ENCODE peak calls at places on chromosomes 1 and 21, in nine cellular contexts. W is astrocyte of the cerebellum, N is bronchial epithelial cell, Y is fibroblast of villous mesenchyme, I is hepatocyte, Z is foreskin fibroblast, J is fibroblast of mammary gland, F is psoas muscle, L is cardiac muscle cell. Q is an unnamed sample.

GRCh38 chr1:146049436-146049835 is 27.9 kb upstream of the HJV start:
- DNase-seq in W (no peak), N (no peak), Y (no peak), I (no peak), Z (no peak), J (no peak), F (no peak), L (no peak), Q (no peak)

GRCh38 chr21:14405225-14405624 is 22.3 kb upstream of the HSPA13 start:
- DNase-seq in W (no peak), N (no peak), Y (no peak), I (no peak), Z (no peak), J (no peak), F (no peak), L (no peak), Q (no peak)

GRCh38 chr1:33001282-33001681 is 35.4 kb downstream of the AK2 start:
- DNase-seq in W (no peak), N (no peak), Y (no peak), I (no peak), Z (no peak), J (no peak), F (no peak), L (no peak), Q (no peak)

GRCh38 chr1:15328785-15329480 is 80.8 kb upstream of the EFHD2 start:
- DNase-seq in W (peak; percentile 95), N (peak; percentile 36), Y (peak; percentile 61), I (peak; percentile 45), Z (peak; percentile 58), J (peak; percentile 79), F (peak; percentile 47), L (peak; percentile 94), Q (peak; percentile 90)

GRCh38 chr1:213180833-213181232 is 129.8 kb downstream of the RPS6KC1 start:
- DNase-seq in W (no peak), N (no peak), Y (no peak), I (no peak), Z (no peak), J (no peak), F (no peak), L (no peak), Q (no peak)

GRCh38 chr1:176866011-176866410 is 298.5 kb downstream of the ASTN1 start:
- DNase-seq in W (no peak), N (no peak), Y (no peak), I (no peak), Z (peak; percentile 4), J (peak; percentile 14), F (no peak), L (no peak), Q (no peak)

GRCh38 chr1:27076803-27077202 is 64.2 kb upstream of the TENT5B start:
- DNase-seq in W (no peak), N (no peak), Y (no peak), I (no peak), Z (no peak), J (no peak), F (no peak), L (no peak), Q (no peak)

GRCh38 chr1:29197590-29197924 is 15.9 kb upstream of the SRSF4 start:
- DNase-seq in W (no peak), N (peak; percentile 62), Y (peak; percentile 64), I (peak; percentile 82), Z (no peak), J (peak; percentile 53), F (no peak), L (peak; percentile 45), Q (peak; percentile 46)

GRCh38 chr21:27326293-27326692 is 359.4 kb upstream of the ADAMTS5 start:
- DNase-seq in W (no peak), N (peak; percentile 2), Y (peak; percentile 43), I (no peak), Z (no peak), J (no peak), F (no peak), L (no peak), Q (no peak)

GRCh38 chr1:167413328-167413727 is 105.0 kb downstream of the CD247 start:
- DNase-seq in W (no peak), N (no peak), Y (no peak), I (no peak), Z (no peak), J (no peak), F (no peak), L (no peak), Q (no peak)
- H3K4me3 ChIP-seq in W (no peak overlapping the region), N (no peak overlapping the region), Y (no peak overlapping the region), I (no peak overlapping the region), Z (no peak overlapping the region), J (no peak overlapping the region), F (no peak overlapping the region), L (no peak overlapping the region), Q (no peak overlapping the region)

GRCh38 chr1:244801246-244801645 is 34.2 kb upstream of the COX20 start:
- DNase-seq in W (no peak), N (no peak), Y (peak; percentile 34), I (no peak), Z (peak; percentile 13), J (peak; percentile 45), F (no peak), L (peak; percentile 47), Q (peak; percentile 48)
- TF ChIP-seq CTCF in W (peak; percentile 52), N (peak; percentile 21), Y (peak; percentile 65), I (peak; percentile 37), Z (peak; percentile 53), J (peak; percentile 60), F (peak; percentile 57), L (peak; percentile 52), Q (peak; percentile 67)

GRCh38 chr1:234972411-234973191 is 156.0 kb downstream of the TOMM20 start:
- DNase-seq in W (no peak), N (peak; percentile 51), Y (no peak), I (no peak), Z (no peak), J (peak; percentile 73), F (no peak), L (no peak), Q (no peak)
- H3K4me3 ChIP-seq in W (no peak overlapping the region), N (no peak overlapping the region), Y (no peak overlapping the region), I (no peak overlapping the region), Z (no peak overlapping the region), J (no peak overlapping the region), F (no peak overlapping the region), L (no peak overlapping the region), Q (no peak overlapping the region)

GRCh38 chr1:41513388-41513745 is 28.9 kb upstream of the EDN2 start:
- DNase-seq in W (no peak), N (no peak), Y (no peak), I (no peak), Z (no peak), J (no peak), F (no peak), L (no peak), Q (no peak)
- TF ChIP-seq CTCF in W (peak; percentile 33), N (peak; percentile 31), Y (peak; percentile 26), I (peak; percentile 5), Z (peak; percentile 13), J (peak; percentile 31), F (peak; percentile 27), L (peak; percentile 41), Q (peak; percentile 53)

DNA sequence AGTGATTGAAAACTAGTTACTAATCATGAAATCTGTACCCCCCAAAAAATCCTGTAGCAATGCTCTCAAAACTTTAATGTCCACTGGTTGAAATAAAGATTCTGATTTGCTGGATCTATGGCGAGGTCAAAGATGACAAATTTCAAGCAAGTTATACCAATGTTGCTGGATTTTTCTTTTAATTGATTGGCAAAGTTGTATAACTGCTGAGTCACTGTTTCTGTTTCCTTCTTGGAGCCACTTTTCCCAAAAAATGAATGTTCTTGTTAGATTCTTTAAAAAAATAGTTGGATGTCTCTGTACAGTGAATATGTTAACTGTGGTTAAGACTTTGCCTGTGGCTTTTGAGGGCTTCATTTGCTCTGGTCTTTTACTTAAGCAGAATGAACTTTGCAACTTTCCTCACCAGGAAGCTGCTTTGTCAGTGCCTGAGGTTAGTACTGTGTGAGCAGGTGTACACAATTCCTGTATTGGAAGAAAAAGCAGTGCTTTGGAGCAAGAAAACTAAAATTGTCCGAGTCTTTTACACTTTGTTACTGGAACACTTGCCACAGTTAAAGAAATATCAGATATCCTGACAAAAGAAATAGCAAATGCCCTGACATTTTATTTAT is 1211.9 kb downstream of the MRPL39 start:
- DNase-seq in W (peak; percentile 54), N (no peak), Y (no peak), I (no peak), Z (no peak), J (no peak), F (no peak), L (no peak), Q (no peak)
- H3K4me3 ChIP-seq in W (no peak overlapping the region), N (no peak overlapping the region), Y (no peak overlapping the region), I (no peak overlapping the region), Z (no peak overlapping the region), J (no peak overlapping the region), F (no peak overlapping the region), L (no peak overlapping the region), Q (no peak overlapping the region)

GRCh38 chr1:26035203-26035958 is 10.5 kb downstream of the SLC30A2 start:
- DNase-seq in W (peak; percentile 75), N (peak; percentile 78), Y (peak; percentile 89), I (peak; percentile 98), Z (peak; percentile 89), J (peak; percentile 86), F (peak; percentile 94), L (peak; percentile 93), Q (peak; percentile 89)
- TF ChIP-seq CTCF in W (no peak), N (no peak), Y (no peak), I (no peak), Z (no peak), J (no peak), F (no peak), L (no peak), Q (no peak)

DNA sequence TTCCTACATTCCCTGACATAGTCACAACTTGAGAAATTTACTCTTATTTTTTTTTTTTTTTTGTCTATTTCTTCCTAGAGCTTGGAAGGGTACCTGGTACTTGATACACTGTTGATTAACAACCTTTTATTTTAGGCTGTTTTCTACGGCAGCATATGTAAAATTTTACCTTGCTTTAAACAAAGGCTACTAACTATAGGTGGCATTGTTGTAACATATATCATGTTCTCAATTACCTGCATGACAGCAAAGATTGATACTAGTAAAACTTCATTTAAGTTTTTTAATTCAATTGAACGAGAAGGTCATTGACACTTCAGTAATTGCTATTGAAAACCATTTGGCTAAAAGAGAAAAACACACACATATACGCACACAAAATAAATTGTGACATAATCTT is 238.3 kb upstream of the ESRRG start:
- DNase-seq in W (no peak), N (peak; percentile 27), Y (no peak), I (no peak), Z (no peak), J (no peak), F (no peak), L (no peak), Q (no peak)
- H3K4me3 ChIP-seq in W (no peak overlapping the region), N (no peak overlapping the region), Y (no peak overlapping the region), I (no peak overlapping the region), Z (no peak overlapping the region), J (no peak overlapping the region), F (no peak overlapping the region), L (no peak overlapping the region), Q (no peak overlapping the region)

DNA sequence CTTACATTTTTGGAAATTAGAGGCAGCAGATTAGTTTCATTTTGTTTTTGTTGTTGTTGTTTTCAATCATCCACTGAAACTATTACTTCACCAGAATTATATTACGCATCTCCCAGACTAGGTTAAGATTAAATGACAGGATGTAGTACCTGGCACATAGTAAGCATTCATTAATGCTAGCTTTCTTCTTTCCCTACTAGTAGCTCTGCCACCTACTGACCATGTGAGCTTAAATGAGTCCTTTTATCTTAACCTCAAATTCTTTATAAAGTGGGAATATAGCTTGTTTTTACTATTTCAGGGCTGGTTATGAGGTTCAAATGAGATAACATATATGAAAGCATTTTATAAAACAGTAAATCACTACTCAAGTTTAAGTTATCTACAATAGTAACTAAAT is 10.2 kb upstream of the ASPM start:
- DNase-seq in W (no peak), N (peak; percentile 26), Y (no peak), I (no peak), Z (no peak), J (no peak), F (no peak), L (no peak), Q (peak; percentile 21)
- TF ChIP-seq CTCF in W (peak; percentile 19), N (no peak), Y (no peak), I (peak; percentile 7), Z (peak; percentile 17), J (peak; percentile 20), F (no peak), L (peak; percentile 20), Q (no peak)

GRCh38 chr1:58814251-58815068 is 30.6 kb upstream of the JUN start:
- DNase-seq in W (no peak), N (peak; percentile 72), Y (no peak), I (peak; percentile 74), Z (no peak), J (peak; percentile 30), F (peak; percentile 68), L (peak; percentile 43), Q (no peak)
- H3K4me3 ChIP-seq in W (no peak overlapping the region), N (peak overlapping the region; percentile 41), Y (no peak overlapping the region), I (peak overlapping the region; percentile 15), Z (no peak overlapping the region), J (peak overlapping the region; percentile 3), F (peak overlapping the region; percentile 65), L (no peak overlapping the region), Q (no peak overlapping the region)

Q was measured in cardiac fibroblast.